ENCODE peak calls at places on chromosomes 4 and X, in ten cellular contexts. J, L, F, D, Z, X, N, O, B and Q are unnamed samples.

GRCh38 chrX:22666441-22666840 is 333.3 kb upstream of the DDX53 start:
- DNase-seq in J (no peak), L (peak; percentile 14), F (peak; percentile 42), D (peak; percentile 12), Z (no peak), X (no peak), N (peak; percentile 31), O (no peak), B (no peak), Q (no peak)

GRCh38 chrX:153900806-153901752 is 3.4 kb upstream of the AVPR2 start:
- DNase-seq in J (peak; percentile 55), L (peak; percentile 2), F (no peak), D (no peak), Z (peak; percentile 30), X (no peak), N (peak; percentile 69), O (no peak), B (no peak), Q (no peak)

GRCh38 chr4:99383833-99384392 is 31.4 kb upstream of the ADH1C start:
- DNase-seq in J (no peak), L (no peak), F (no peak), D (no peak), Z (peak; percentile 35), X (no peak), N (no peak), O (no peak), B (no peak), Q (no peak)

GRCh38 chrX:110381216-110381615 is 22.6 kb downstream of the RTL9 start:
- DNase-seq in J (no peak), L (no peak), F (no peak), D (no peak), Z (no peak), X (no peak), N (no peak), O (no peak), B (no peak), Q (no peak)

GRCh38 chr4:42671431-42672194 is 14.7 kb upstream of the ATP8A1 start:
- DNase-seq in J (no peak), L (no peak), F (no peak), D (no peak), Z (no peak), X (no peak), N (no peak), O (no peak), B (no peak), Q (no peak)

GRCh38 chr4:120156115-120156718 is 89.6 kb upstream of the MAD2L1 start:
- DNase-seq in J (peak; percentile 7), L (peak; percentile 79), F (peak; percentile 83), D (peak; percentile 58), Z (no peak), X (peak; percentile 52), N (peak; percentile 1), O (no peak), B (no peak), Q (no peak)

GRCh38 chr4:41362647-41363383 is 106.1 kb downstream of the UCHL1 start:
- DNase-seq in J (no peak), L (no peak), F (no peak), D (no peak), Z (no peak), X (no peak), N (no peak), O (no peak), B (no peak), Q (no peak)

GRCh38 chrX:55163171-55163570 is 57.0 kb upstream of the PAGE5 start:
- DNase-seq in J (no peak), L (no peak), F (no peak), D (no peak), Z (no peak), X (no peak), N (no peak), O (no peak), B (no peak), Q (no peak)

GRCh38 chr4:114393295-114394038 is 205.1 kb upstream of the UGT8 start:
- DNase-seq in J (no peak), L (no peak), F (no peak), D (no peak), Z (no peak), X (no peak), N (no peak), O (no peak), B (no peak), Q (no peak)

GRCh38 chr4:105548483-105548882 is 3.9 kb upstream of the ARHGEF38 start:
- DNase-seq in J (no peak), L (no peak), F (no peak), D (no peak), Z (no peak), X (no peak), N (no peak), O (no peak), B (no peak), Q (no peak)

GRCh38 chr4:8258813-8259212 is 10.7 kb upstream of the HTRA3 start:
- DNase-seq in J (no peak), L (no peak), F (no peak), D (no peak), Z (no peak), X (no peak), N (no peak), O (no peak), B (no peak), Q (no peak)
- H3K4me1 ChIP-seq in J (no peaks in the 10 kb centered on the region), L (no peaks in the 10 kb centered on the region), F (no peaks in the 10 kb centered on the region), D (peaks cover 32% of the 10 kb centered on the region), Z (no peaks in the 10 kb centered on the region), X (peaks cover 5% of the 10 kb centered on the region), N (peaks cover 5% of the 10 kb centered on the region), O (peaks cover 13% of the 10 kb centered on the region), B (peaks cover 6% of the 10 kb centered on the region), Q (peaks cover 10% of the 10 kb centered on the region)

GRCh38 chrX:1336331-1337143 is at the start of gene IL3RA:
- DNase-seq in J (peak; percentile 52), L (peak; percentile 63), F (no peak), D (no peak), Z (no peak), X (no peak), N (no peak), O (no peak), B (no peak), Q (no peak)
- TF ChIP-seq POLR2AphosphoS5 in J (peak; percentile 94), L (no peak), F (no peak), D (no peak), Z (no peak), X (no peak), N (no peak), O (no peak), B (peak; percentile 37), Q (no peak)

GRCh38 chr4:162535121-162535520 is 371.3 kb upstream of the FSTL5 start:
- DNase-seq in J (no peak), L (no peak), F (no peak), D (no peak), Z (no peak), X (no peak), N (no peak), O (no peak), B (no peak), Q (no peak)
- H3K4me1 ChIP-seq in J (no peaks in the 10 kb centered on the region), L (no peaks in the 10 kb centered on the region), F (no peaks in the 10 kb centered on the region), D (no peaks in the 10 kb centered on the region), Z (no peaks in the 10 kb centered on the region), X (no peaks in the 10 kb centered on the region), N (no peaks in the 10 kb centered on the region), O (no peaks in the 10 kb centered on the region), B (no peaks in the 10 kb centered on the region), Q (no peaks in the 10 kb centered on the region)

GRCh38 chr4:169249214-169249973 is 21.4 kb downstream of the SH3RF1 start:
- DNase-seq in J (no peak), L (peak; percentile 85), F (no peak), D (peak; percentile 90), Z (no peak), X (no peak), N (no peak), O (no peak), B (no peak), Q (no peak)
- TF ChIP-seq POLR2AphosphoS5 in J (no peak), L (peak; percentile 33), F (no peak), D (no peak), Z (no peak), X (no peak), N (no peak), O (no peak), B (no peak), Q (no peak)

DNA sequence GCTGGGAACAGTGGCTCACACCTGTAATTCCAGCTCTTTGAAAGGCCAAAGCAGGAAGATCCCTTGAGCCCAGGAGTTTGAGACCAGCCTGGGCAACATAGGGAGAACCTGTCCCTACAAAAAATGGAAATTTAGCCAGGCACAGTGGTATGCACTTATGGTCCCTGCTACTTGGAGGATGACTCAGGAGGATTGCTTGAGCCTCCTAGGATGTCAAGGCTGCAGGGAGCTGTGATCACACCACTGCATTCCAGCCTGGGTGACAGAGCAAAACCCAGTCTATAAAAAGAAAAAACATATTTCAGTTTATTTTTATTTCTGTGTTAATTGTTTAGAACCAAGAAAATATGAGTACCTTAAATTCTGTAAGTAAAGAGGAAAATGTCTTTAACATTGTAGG is 123.7 kb downstream of the CBR4 start:
- DNase-seq in J (no peak), L (no peak), F (peak; percentile 21), D (no peak), Z (no peak), X (no peak), N (no peak), O (no peak), B (no peak), Q (no peak)
- H3K4me1 ChIP-seq in J (no peaks in the 10 kb centered on the region), L (no peaks in the 10 kb centered on the region), F (peaks cover 42% of the 10 kb centered on the region), D (peaks cover 6% of the 10 kb centered on the region), Z (no peaks in the 10 kb centered on the region), X (no peaks in the 10 kb centered on the region), N (peaks cover 21% of the 10 kb centered on the region), O (peaks cover 28% of the 10 kb centered on the region), B (peaks cover 8% of the 10 kb centered on the region), Q (peaks cover 41% of the 10 kb centered on the region)

GRCh38 chr4:104493071-104493831 is 1.4 kb downstream of the CXXC4 start:
- DNase-seq in J (no peak), L (no peak), F (no peak), D (no peak), Z (no peak), X (no peak), N (peak; percentile 4), O (no peak), B (no peak), Q (no peak)
- TF ChIP-seq POLR2AphosphoS5 in J (no peak), L (no peak), F (no peak), D (no peak), Z (no peak), X (no peak), N (no peak), O (no peak), B (no peak), Q (no peak)

GRCh38 chr4:153494562-153494961 is 28.4 kb downstream of the TMEM131L start:
- DNase-seq in J (no peak), L (no peak), F (no peak), D (no peak), Z (no peak), X (no peak), N (no peak), O (no peak), B (no peak), Q (no peak)
- H3K4me1 ChIP-seq in J (peaks cover 34% of the 10 kb centered on the region), L (peaks cover 10% of the 10 kb centered on the region), F (peaks cover 58% of the 10 kb centered on the region), D (peaks cover 8% of the 10 kb centered on the region), Z (peaks cover 8% of the 10 kb centered on the region), X (no peaks in the 10 kb centered on the region), N (peaks cover 22% of the 10 kb centered on the region), O (peaks cover 31% of the 10 kb centered on the region), B (peaks cover 3% of the 10 kb centered on the region), Q (peaks cover 14% of the 10 kb centered on the region)